ENCODE peak calls at places on chromosomes 7 and 10, in six cellular contexts. R, Q, N, O, S and M are unnamed samples.

GRCh38 chr10:125933693-125934092 is 37.3 kb downstream of the FANK1 start:
- DNase-seq in O (no peak), Q (no peak), N (no peak), S (no peak), R (no peak), M (no peak)

GRCh38 chr10:62694537-62695126 is 109.9 kb upstream of the ADO start:
- DNase-seq in S (no peak), R (peak), N (no peak), O (no peak), Q (no peak), M (no peak)

GRCh38 chr7:127803626-127804025 is 151.6 kb downstream of the SND1 start:
- DNase-seq in S (no peak), O (no peak), N (no peak), Q (no peak), R (no peak), M (no peak)

GRCh38 chr10:6781133-6781770 is 201.2 kb upstream of the PRKCQ start:
- DNase-seq in O (no peak), Q (no peak), R (no peak), S (no peak), N (peak), M (no peak)

GRCh38 chr7:4883352-4884144 is at the start of gene RADIL:
- DNase-seq in S (peak), Q (peak), N (peak), O (peak), R (peak), M (peak)

GRCh38 chr10:70232155-70232858 is 922 bp downstream of the PPA1 start:
- DNase-seq in N (peak), S (no peak), Q (peak), O (peak), R (peak), M (peak)

GRCh38 chr10:72069751-72070501 is 18.4 kb downstream of the SPOCK2 start:
- DNase-seq in O (no peak), R (no peak), S (no peak), Q (peak), N (no peak), M (no peak)

GRCh38 chr7:157402388-157402703 is 65.5 kb downstream of the DNAJB6 start:
- DNase-seq in O (no peak), R (no peak), S (no peak), N (no peak), Q (no peak), M (no peak)

GRCh38 chr7:92973293-92973731 is 136.9 kb upstream of the CDK6 start:
- DNase-seq in Q (no peak), S (no peak), O (no peak), R (no peak), N (no peak), M (no peak)

GRCh38 chr10:103849212-103849877 is 6.0 kb downstream of the SH3PXD2A start:
- DNase-seq in N (no peak), R (no peak), S (no peak), O (no peak), Q (no peak), M (no peak)

GRCh38 chr7:122913608-122914007 is 27.3 kb upstream of the CADPS2 start:
- DNase-seq in O (no peak), R (no peak), N (no peak), Q (no peak), S (no peak), M (no peak)

GRCh38 chr7:32518534-32519140 is 23.3 kb downstream of the AVL9 start:
- DNase-seq in R (no peak), Q (peak), S (no peak), N (no peak), O (no peak), M (peak)

GRCh38 chr10:35004651-35005050 is 85.5 kb downstream of the CUL2 start:
- DNase-seq in S (no peak), R (no peak), Q (no peak), N (no peak), O (no peak), M (peak)